ENCODE peak calls at places on chromosomes 11 and 22, in six cellular contexts. Q is nephron progenitor cell; J is GM12891; B is NCI-H1092 treated with DMSO at 0.1 percent for 48 hours; O is DND-41; W is stimulated activated CD4-positive, alpha-beta T cell treated with anti-CD3 and anti-CD28 coated beads, TNF-alpha, amount 100 ng/mL, for 24 hours. G is an unnamed sample.

GRCh38 chr11:12862761-12863469 is 146.2 kb upstream of the RASSF10 start:
- DNase-seq in Q (peak; percentile 57), J (no peak), B (peak; percentile 70), O (no peak), W (no peak), G (no peak)

GRCh38 chr11:93570759-93571413 is 27.7 kb upstream of the SMCO4 start:
- DNase-seq in Q (no peak), J (no peak), B (no peak), O (no peak), W (no peak), G (no peak)

GRCh38 chr11:9748361-9748970 is 84.6 kb downstream of the SWAP70 start:
- DNase-seq in Q (no peak), J (no peak), B (peak; percentile 37), O (peak; percentile 60), W (peak; percentile 19), G (peak; percentile 54)

GRCh38 chr11:1199689-1200610 is 22.9 kb upstream of the MUC5B start:
- DNase-seq in Q (no peak), J (no peak), B (no peak), O (no peak), W (no peak), G (no peak)

GRCh38 chr22:19626042-19626560 is 88.2 kb upstream of the SEPTIN5 start:
- DNase-seq in Q (no peak), J (no peak), B (no peak), O (no peak), W (no peak), G (no peak)

GRCh38 chr11:76597533-76598425 is 72.8 kb downstream of the LRRC32 start:
- DNase-seq in Q (no peak), J (no peak), B (no peak), O (no peak), W (no peak), G (no peak)

GRCh38 chr22:45526768-45527360 is 24.2 kb downstream of the FBLN1 start:
- DNase-seq in Q (no peak), J (no peak), B (no peak), O (no peak), W (no peak), G (no peak)

GRCh38 chr22:33083212-33083611 is 25.0 kb upstream of the SYN3 start:
- DNase-seq in Q (no peak), J (no peak), B (no peak), O (no peak), W (no peak), G (no peak)

GRCh38 chr11:118715837-118716260 is 36.4 kb upstream of the TREH start:
- DNase-seq in Q (no peak), J (no peak), B (no peak), O (no peak), W (no peak), G (no peak)

GRCh38 chr11:118147502-118147901 is 5.1 kb downstream of the SCN4B start:
- DNase-seq in Q (no peak), J (no peak), B (no peak), O (no peak), W (no peak), G (no peak)

GRCh38 chr11:73734996-73735395 is 25.9 kb downstream of the RAB6A start:
- DNase-seq in Q (no peak), J (no peak), B (no peak), O (no peak), W (no peak), G (no peak)

GRCh38 chr11:119538748-119539147 is 115.8 kb upstream of the THY1 start:
- DNase-seq in Q (no peak), J (no peak), B (no peak), O (no peak), W (no peak), G (no peak)

GRCh38 chr11:23021287-23021863 is 161.1 kb upstream of the CCDC179 start:
- DNase-seq in Q (peak; percentile 38), J (peak; percentile 8), B (peak; percentile 9), O (peak; percentile 24), W (no peak), G (no peak)

G was measured in stimulated activated CD8-positive, alpha-beta memory T cell treated with anti-CD3 and anti-CD28 coated beads, Interleukin-15, amount 100 ng/mL, for 48 hours.